ENCODE peak calls at places on chromosomes 3 and 15, in ten cellular contexts. L is SK-MEL-5; N is activated CD4-positive, alpha-beta T cell treated with anti-CD3 and anti-CD28 coated beads for 48 hours; P is osteocyte; I is kidney glomerular epithelial cell; U is tibial nerve; E is endothelial cell of umbilical vein; T is GM13977; G is A549; Y is Jurkat, Clone E6-1. V is an unnamed sample.

GRCh38 chr3:134494539-134494938 is 8.7 kb downstream of the CEP63 start:
- DNase-seq in G (no peak), I (no peak), T (no peak), N (no peak), U (no peak), Y (peak), L (peak), P (no peak), E (no peak), V (no peak)

GRCh38 chr15:77568960-77569646 is 63.6 kb downstream of the LINGO1 start:
- DNase-seq in U (peak), G (no peak), Y (no peak), T (peak), L (peak), I (no peak), P (no peak), N (no peak), E (no peak), V (no peak)

GRCh38 chr3:167732313-167733065 is 2.2 kb downstream of the PDCD10 start:
- DNase-seq in N (no peak), T (no peak), I (no peak), L (no peak), Y (no peak), G (no peak), E (no peak), U (no peak), P (no peak), V (no peak)

GRCh38 chr3:52072471-52072870 is 16.1 kb upstream of the DUSP7 start:
- DNase-seq in U (no peak), E (no peak), G (no peak), T (no peak), P (no peak), Y (no peak), L (no peak), I (no peak), N (no peak), V (no peak)

GRCh38 chr3:177483182-177483967 is 286.1 kb upstream of the TBL1XR1 start:
- DNase-seq in I (no peak), E (no peak), T (no peak), N (peak), U (no peak), G (no peak), Y (peak), P (no peak), L (peak), V (no peak)

GRCh38 chr15:55348281-55348778 is 29.3 kb downstream of the PIGB start:
- DNase-seq in N (no peak), L (no peak), U (no peak), Y (no peak), P (no peak), E (no peak), I (no peak), G (no peak), T (no peak), V (no peak)

GRCh38 chr3:43194490-43195115 is 88.7 kb upstream of the POMGNT2 start:
- DNase-seq in L (no peak), E (no peak), T (no peak), N (peak), I (no peak), U (no peak), P (no peak), Y (peak), G (no peak), V (no peak)

GRCh38 chr3:56415672-56416071 is 52.6 kb downstream of the ERC2 start:
- DNase-seq in Y (no peak), E (peak), T (no peak), P (no peak), G (no peak), N (no peak), I (no peak), L (no peak), U (no peak), V (no peak)

GRCh38 chr3:136984837-136985236 is 27.1 kb downstream of the IL20RB start:
- DNase-seq in N (no peak), L (no peak), E (peak), G (no peak), U (no peak), T (no peak), I (no peak), Y (no peak), P (no peak), V (no peak)

GRCh38 chr15:74311734-74312444 is 55.6 kb downstream of the CYP11A1 start:
- DNase-seq in L (peak), E (peak), N (no peak), T (no peak), I (no peak), P (no peak), U (no peak), G (peak), Y (no peak), V (no peak)

GRCh38 chr3:37147676-37148075 is 26.7 kb downstream of the LRRFIP2 start:
- DNase-seq in L (no peak), I (no peak), P (no peak), Y (no peak), T (no peak), E (peak), N (no peak), G (no peak), U (no peak), V (no peak)

GRCh38 chr15:34716111-34716510 is 38.7 kb downstream of the GJD2 start:
- DNase-seq in Y (no peak), I (no peak), U (no peak), L (no peak), G (no peak), E (no peak), P (no peak), T (no peak), N (no peak), V (no peak)

GRCh38 chr3:48456466-48456865 is 9.9 kb downstream of the ATRIP start:
- DNase-seq in E (no peak), I (no peak), G (no peak), L (no peak), Y (no peak), P (no peak), U (no peak), T (no peak), N (no peak), V (no peak)

GRCh38 chr15:29225534-29226224 is 43.9 kb downstream of the NSMCE3 start:
- DNase-seq in N (no peak), I (no peak), G (no peak), Y (no peak), P (peak), U (no peak), E (no peak), T (no peak), L (no peak), V (no peak)

GRCh38 chr3:71031914-71032521 is 551.5 kb downstream of the FOXP1 start:
- DNase-seq in Y (no peak), G (no peak), N (no peak), L (no peak), I (no peak), T (no peak), U (no peak), P (no peak), E (peak), V (peak)

GRCh38 chr3:138609898-138610266 is 1.3 kb downstream of the FAIM start:
- DNase-seq in N (no peak), Y (no peak), L (no peak), E (no peak), T (no peak), G (no peak), I (no peak), U (no peak), P (no peak), V (peak)

GRCh38 chr3:69063636-69064035 is 11.5 kb upstream of the TMF1 start:
- DNase-seq in I (no peak), L (no peak), G (no peak), N (no peak), P (no peak), Y (peak), T (no peak), U (no peak), E (no peak), V (no peak)

GRCh38 chr3:119310052-119310451 is 15.9 kb downstream of the ARHGAP31 start:
- DNase-seq in L (no peak), E (no peak), U (peak), T (no peak), I (peak), Y (no peak), G (no peak), N (no peak), P (no peak), V (no peak)

GRCh38 chr3:176840604-176841287 is 356.5 kb downstream of the TBL1XR1 start:
- DNase-seq in E (no peak), P (no peak), Y (peak), N (no peak), L (no peak), I (no peak), U (no peak), G (no peak), T (no peak), V (no peak)

GRCh38 chr15:72086920-72087648 is 30.9 kb downstream of the MYO9A start:
- DNase-seq in T (no peak), P (no peak), N (no peak), U (no peak), I (no peak), L (no peak), G (no peak), E (no peak), Y (no peak), V (no peak)

GRCh38 chr15:63006032-63006878 is 36.3 kb upstream of the TPM1 start:
- DNase-seq in I (no peak), P (no peak), L (no peak), N (no peak), T (no peak), U (no peak), E (no peak), G (no peak), Y (no peak), V (no peak)

GRCh38 chr3:188720636-188721035 is 451.1 kb upstream of the TPRG1 start:
- DNase-seq in E (peak), U (no peak), N (no peak), L (no peak), P (no peak), Y (no peak), T (no peak), I (no peak), G (peak), V (no peak)

GRCh38 chr15:74598126-74598842 is 17.4 kb upstream of the CLK3 start:
- DNase-seq in E (peak), L (peak), P (no peak), T (peak), G (peak), Y (peak), N (peak), I (peak), U (peak), V (peak)

GRCh38 chr3:124409650-124410275 is 320.5 kb upstream of the UMPS start:
- DNase-seq in P (no peak), N (no peak), G (peak), T (no peak), Y (no peak), U (no peak), E (peak), L (no peak), I (peak), V (no peak)

GRCh38 chr3:147431746-147432145 is 22.6 kb downstream of the ZIC1 start:
- DNase-seq in Y (no peak), U (no peak), L (no peak), N (no peak), T (no peak), I (no peak), P (no peak), G (no peak), E (no peak), V (no peak)

GRCh38 chr15:73826711-73827243 is 46.6 kb upstream of the TBC1D21 start:
- DNase-seq in U (no peak), L (no peak), I (no peak), N (no peak), Y (no peak), P (no peak), G (no peak), E (no peak), T (no peak), V (peak)

GRCh38 chr3:34140606-34141005 is 342.2 kb downstream of the PDCD6IP start:
- DNase-seq in E (no peak), P (no peak), N (no peak), Y (no peak), T (no peak), U (no peak), G (no peak), L (no peak), I (no peak), V (no peak)

GRCh38 chr3:123447749-123448502 is 964 bp downstream of the ADCY5 start:
- DNase-seq in U (no peak), T (peak), L (peak), Y (no peak), G (no peak), I (no peak), P (no peak), E (no peak), N (peak), V (no peak)